ENCODE peak calls at places on chromosomes 6 and 20, in five cellular contexts. A is cardiac fibroblast, F is endothelial cell of umbilical vein, R is body of pancreas, D is fibroblast of pulmonary artery. S is an unnamed sample.

GRCh38 chr6:155418017-155418749 is 37.5 kb downstream of the NOX3 start:
- DNase-seq in R (no peak), A (peak), D (peak), F (peak), S (peak)

GRCh38 chr6:49606696-49607390 is 29.8 kb downstream of the RHAG start:
- DNase-seq in A (peak), R (peak), D (peak), F (peak), S (peak)

GRCh38 chr6:22737331-22737730 is 168.0 kb downstream of the HDGFL1 start:
- DNase-seq in D (peak), R (peak), F (peak), A (peak), S (peak)

GRCh38 chr6:15287670-15288069 is 41.8 kb downstream of the JARID2 start:
- DNase-seq in D (no peak), A (no peak), R (no peak), F (no peak), S (no peak)

GRCh38 chr6:32868257-32868788 is 14.3 kb downstream of the PSMB9 start:
- DNase-seq in D (peak), A (peak), R (peak), F (peak), S (peak)

GRCh38 chr6:130494745-130495144 is 128.9 kb downstream of the TMEM200A start:
- DNase-seq in D (no peak), A (peak), R (no peak), F (no peak), S (peak)

GRCh38 chr20:3071610-3072529 is at the start of gene OXT:
- DNase-seq in D (no peak), F (peak), A (no peak), R (no peak), S (no peak)

GRCh38 chr6:156557269-156557885 is 219.8 kb upstream of the ARID1B start:
- DNase-seq in D (peak), A (no peak), R (peak), F (no peak), S (no peak)

GRCh38 chr6:160355001-160355400 is 6.8 kb downstream of the SLC22A3 start:
- DNase-seq in A (peak), F (no peak), R (no peak), D (peak), S (peak)

GRCh38 chr20:53023717-53024116 is 51.6 kb downstream of the TSHZ2 start:
- DNase-seq in R (no peak), D (no peak), F (no peak), A (no peak), S (peak)

GRCh38 chr20:48459729-48460395 is 367.9 kb downstream of the PREX1 start:
- DNase-seq in F (no peak), A (no peak), R (no peak), D (no peak), S (no peak)

GRCh38 chr20:61753196-61753942 is 312.3 kb downstream of the TAF4 start:
- DNase-seq in D (peak), R (no peak), A (peak), F (peak), S (peak)

GRCh38 chr6:42522021-42522420 is 41.8 kb upstream of the UBR2 start:
- DNase-seq in A (no peak), D (peak), R (no peak), F (no peak), S (no peak)

GRCh38 chr20:30985386-30985785 is 272.1 kb upstream of the DEFB115 start:
- DNase-seq in A (no peak), R (no peak), D (no peak), F (no peak), S (no peak)

GRCh38 chr6:139117734-139118133 is 17.1 kb upstream of the HECA start:
- DNase-seq in F (no peak), D (no peak), R (no peak), A (peak), S (peak)

GRCh38 chr6:26534681-26535465 is 3.3 kb upstream of the HMGN4 start:
- DNase-seq in A (no peak), F (no peak), D (no peak), R (peak), S (no peak)

GRCh38 chr6:168427184-168427583 is 13.8 kb upstream of the SMOC2 start:
- DNase-seq in R (no peak), F (no peak), A (no peak), D (no peak), S (no peak)

GRCh38 chr20:58549231-58549630 is 34.0 kb upstream of the APCDD1L start:
- DNase-seq in R (no peak), D (no peak), F (no peak), A (no peak), S (no peak)

GRCh38 chr6:46935687-46936086 is 13.9 kb upstream of the ADGRF5 start:
- DNase-seq in A (no peak), F (peak), R (no peak), D (no peak), S (peak)

GRCh38 chr6:142828030-142828429 is 116.9 kb downstream of the HIVEP2 start:
- DNase-seq in A (no peak), R (no peak), D (no peak), F (no peak), S (peak)

GRCh38 chr6:3912366-3913076 is 63.3 kb downstream of the FAM50B start:
- DNase-seq in A (no peak), F (peak), R (no peak), D (no peak), S (no peak)

GRCh38 chr20:52331655-52332054 is 140.1 kb upstream of the ZFP64 start:
- DNase-seq in D (no peak), R (no peak), A (no peak), F (no peak), S (no peak)

GRCh38 chr6:143405381-143406154 is 44.9 kb downstream of the ADAT2 start:
- DNase-seq in R (no peak), D (no peak), A (peak), F (no peak), S (peak)

GRCh38 chr6:150981095-150981494 is 115.6 kb downstream of the MTHFD1L start:
- DNase-seq in R (no peak), F (peak), D (no peak), A (no peak), S (no peak)

GRCh38 chr6:158789115-158789917 is 29.9 kb downstream of the EZR start:
- DNase-seq in F (no peak), A (no peak), D (no peak), R (peak), S (no peak)

GRCh38 chr6:113969888-113970807 is 800 bp downstream of the HDAC2 start:
- DNase-seq in R (peak), D (peak), F (peak), A (peak), S (peak)

GRCh38 chr20:49385471-49385870 is 97.0 kb downstream of the KCNB1 start:
- DNase-seq in F (peak), A (peak), D (peak), R (no peak), S (peak)

GRCh38 chr6:45163952-45164766 is 164.0 kb upstream of the RUNX2 start:
- DNase-seq in R (no peak), A (peak), D (no peak), F (no peak), S (no peak)

GRCh38 chr20:57445298-57445697 is 54.1 kb downstream of the RBM38 start:
- DNase-seq in R (no peak), D (peak), A (peak), F (no peak), S (peak)

GRCh38 chr6:77825204-77825603 is 172.4 kb downstream of the MEI4 start:
- DNase-seq in D (no peak), R (no peak), F (no peak), A (no peak), S (no peak)

GRCh38 chr6:4801491-4802118 is 25.4 kb downstream of the CDYL start:
- DNase-seq in D (no peak), F (no peak), A (no peak), R (no peak), S (no peak)

GRCh38 chr6:119590066-119590465 is 240.5 kb upstream of the MAN1A1 start:
- DNase-seq in F (no peak), R (no peak), A (no peak), D (no peak), S (no peak)

GRCh38 chr6:119587537-119587936 is 238.0 kb upstream of the MAN1A1 start:
- DNase-seq in R (no peak), F (no peak), A (peak), D (no peak), S (no peak)

GRCh38 chr6:119584088-119584487 is 234.5 kb upstream of the MAN1A1 start:
- DNase-seq in D (no peak), F (no peak), A (no peak), R (no peak), S (no peak)

GRCh38 chr6:119591235-119591634 is 241.7 kb upstream of the MAN1A1 start:
- DNase-seq in D (no peak), A (no peak), F (no peak), R (no peak), S (no peak)

DNA sequence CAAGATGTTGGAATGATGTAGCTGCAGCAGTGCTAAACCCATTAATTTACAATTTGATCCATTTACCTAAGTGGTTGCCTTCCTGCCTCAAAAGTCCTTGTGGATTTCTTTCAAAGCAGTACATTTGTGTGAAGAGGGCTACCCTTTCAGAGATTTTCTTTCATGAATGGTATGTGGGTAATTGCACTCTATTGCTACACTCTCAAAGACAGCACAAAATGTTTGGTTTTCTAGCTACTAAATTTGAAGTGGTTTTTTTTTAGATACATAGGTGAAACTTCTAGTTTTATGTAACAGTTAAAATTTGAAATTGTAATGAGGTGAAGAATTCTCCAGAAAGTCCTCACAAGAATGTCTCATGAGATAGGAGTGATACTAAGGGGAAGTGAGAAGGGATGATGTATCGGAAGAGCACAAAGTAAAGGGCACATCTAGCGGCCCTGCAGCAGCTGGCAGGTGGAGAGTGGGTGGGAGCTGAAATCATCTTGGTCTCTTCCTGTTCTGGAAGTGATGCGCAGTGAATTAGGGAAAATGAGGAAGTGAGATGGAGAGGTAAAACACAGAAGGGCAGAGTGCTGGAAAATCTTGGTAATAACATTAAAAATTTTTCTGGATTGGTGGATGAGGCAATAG is 236.8 kb upstream of the MAN1A1 start:
- DNase-seq in R (no peak), F (no peak), D (no peak), A (no peak), S (no peak)
- H3K4me3 ChIP-seq in R (no peak), F (no peak), D (no peak), A (no peak), S (no peak)

DNA sequence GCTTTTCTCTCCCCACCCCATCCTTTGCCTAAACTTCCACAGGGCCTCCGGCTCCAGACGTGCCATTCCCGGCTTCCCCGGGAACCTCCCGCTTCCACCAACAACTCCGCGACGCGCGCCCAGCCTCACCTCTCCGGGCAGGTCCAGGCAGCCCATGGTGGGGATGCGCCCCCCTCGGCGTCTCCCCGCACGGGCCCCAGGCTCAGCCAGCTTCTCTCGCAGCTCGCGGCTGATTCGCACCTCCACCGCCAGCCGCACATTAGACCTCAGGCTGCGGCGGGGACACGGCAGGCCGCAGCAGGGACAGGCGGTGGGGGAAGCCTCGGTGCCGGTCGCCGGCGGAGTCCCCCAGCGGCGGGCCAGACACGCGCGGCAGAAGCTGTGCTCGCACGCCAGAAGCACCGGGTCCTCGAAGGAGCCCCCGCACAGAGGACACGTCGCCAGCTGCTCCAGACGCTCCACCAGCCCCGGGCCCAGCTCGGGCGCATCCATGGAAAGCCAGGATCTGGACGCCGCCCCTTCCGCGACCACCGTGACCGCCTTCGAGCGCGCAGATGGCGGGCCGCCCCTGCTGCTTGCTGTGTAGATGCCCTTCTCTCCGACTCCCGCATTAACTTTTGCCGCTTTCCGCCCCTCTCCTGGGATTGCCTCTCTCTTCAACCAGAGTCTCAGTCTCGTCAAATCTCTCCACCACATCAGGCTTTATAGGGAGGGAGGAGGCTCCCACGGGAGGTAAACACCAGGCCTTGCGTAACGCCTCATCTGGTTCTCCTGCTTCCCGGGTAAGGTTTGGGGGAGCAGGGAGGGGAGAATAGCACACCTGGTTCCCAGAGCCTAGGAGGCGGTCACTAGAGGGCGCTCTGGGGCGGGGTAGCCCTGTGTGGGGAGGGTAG is at the start of gene RNF39:
- DNase-seq in A (no peak), F (no peak), R (no peak), D (no peak), S (peak)
- TF ChIP-seq CTCF in A (peak), F (peak), R (peak), D (peak), S (peak)

GRCh38 chr6:40340196-40340595 is 247.0 kb downstream of the LRFN2 start:
- DNase-seq in R (no peak), D (no peak), F (no peak), A (no peak), S (no peak)
- H3K4me3 ChIP-seq in R (no peak), D (no peak), F (no peak), A (no peak), S (no peak)

GRCh38 chr20:37411408-37412306 is 65.7 kb downstream of the SRC start:
- DNase-seq in F (peak), R (no peak), D (no peak), A (no peak), S (peak)

GRCh38 chr20:37414133-37414532 is 68.2 kb downstream of the SRC start:
- DNase-seq in F (no peak), R (no peak), A (no peak), D (no peak), S (no peak)

GRCh38 chr20:37414636-37415035 is 68.7 kb downstream of the SRC start:
- DNase-seq in F (no peak), R (no peak), D (no peak), A (no peak), S (no peak)

GRCh38 chr20:37413354-37413753 is 67.4 kb downstream of the SRC start:
- DNase-seq in A (no peak), R (no peak), F (no peak), D (no peak), S (no peak)

DNA sequence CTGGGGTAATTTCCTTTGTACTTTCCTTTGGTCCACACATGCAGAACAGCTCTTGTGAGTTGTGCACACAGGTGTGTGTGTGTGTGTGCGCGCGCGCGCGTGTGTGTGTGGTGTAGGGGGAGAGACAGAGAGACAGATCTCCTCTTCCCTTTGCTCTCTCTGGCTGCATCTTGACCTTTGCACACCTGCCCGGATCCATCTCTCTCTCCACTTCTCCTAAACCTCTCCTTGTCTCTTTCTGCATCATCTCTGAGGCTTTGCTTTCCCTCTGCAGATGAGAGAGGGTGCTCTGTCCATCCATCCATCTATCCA is 67.0 kb downstream of the SRC start:
- DNase-seq in D (no peak), F (peak), R (no peak), A (no peak), S (no peak)
- TF ChIP-seq CTCF in D (no peak), F (no peak), R (no peak), A (no peak), S (no peak)

DNA sequence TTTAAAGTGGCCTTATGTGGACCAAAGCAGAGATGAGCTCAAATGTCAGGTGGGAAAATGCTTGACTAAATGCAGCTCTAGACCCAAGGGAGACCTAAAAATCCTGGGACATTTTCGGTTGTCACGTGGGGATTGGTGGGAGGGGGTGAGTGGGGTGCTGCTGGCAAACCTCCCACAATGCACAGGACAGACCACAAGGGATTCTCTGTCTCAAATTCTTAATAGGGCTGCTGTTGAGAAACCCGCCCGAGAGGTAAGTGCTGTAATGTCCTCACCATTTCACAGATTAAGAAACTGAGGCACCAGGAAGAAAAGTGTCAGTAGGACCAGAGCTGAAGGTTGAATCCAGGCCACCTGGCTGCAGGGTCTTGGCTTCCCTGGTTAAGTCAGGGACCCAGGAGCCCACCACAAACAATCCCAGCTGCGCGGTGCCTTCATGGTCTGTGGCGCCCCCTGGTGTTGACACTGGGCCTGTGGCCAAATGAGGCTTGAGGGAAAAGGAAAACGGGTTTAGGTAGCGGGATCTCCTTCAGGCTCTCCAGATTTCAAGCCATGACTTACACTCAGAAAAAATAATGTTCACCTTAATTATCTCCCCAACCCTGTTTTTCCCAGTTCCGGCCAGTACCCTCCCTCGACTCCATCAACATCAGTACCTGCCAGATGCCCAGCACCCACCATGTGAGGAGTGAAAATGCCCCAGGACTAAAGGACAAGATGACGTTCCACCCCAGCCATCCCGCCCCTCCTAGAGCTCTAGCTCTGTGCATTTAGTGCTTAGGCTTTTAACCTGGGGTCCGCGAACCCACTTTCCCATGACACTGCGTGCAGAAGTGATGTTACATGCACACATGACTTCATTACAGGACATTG is 7.2 kb downstream of the HLA-G start:
- DNase-seq in R (peak), D (peak), A (peak), F (peak), S (no peak)
- H3K4me3 ChIP-seq in R (no peak), D (no peak), A (no peak), F (no peak), S (no peak)

GRCh38 chr20:17505664-17506517 is 25.3 kb downstream of the BFSP1 start:
- DNase-seq in D (peak), R (no peak), F (no peak), A (peak), S (peak)

GRCh38 chr20:17507032-17507431 is 24.1 kb downstream of the BFSP1 start:
- DNase-seq in F (no peak), R (no peak), D (no peak), A (no peak), S (no peak)

GRCh38 chr20:17504326-17504897 is 26.8 kb downstream of the BFSP1 start:
- DNase-seq in R (peak), A (no peak), F (no peak), D (no peak), S (no peak)

GRCh38 chr20:17503501-17504325 is 27.5 kb downstream of the BFSP1 start:
- DNase-seq in F (no peak), A (no peak), D (no peak), R (no peak), S (no peak)

DNA sequence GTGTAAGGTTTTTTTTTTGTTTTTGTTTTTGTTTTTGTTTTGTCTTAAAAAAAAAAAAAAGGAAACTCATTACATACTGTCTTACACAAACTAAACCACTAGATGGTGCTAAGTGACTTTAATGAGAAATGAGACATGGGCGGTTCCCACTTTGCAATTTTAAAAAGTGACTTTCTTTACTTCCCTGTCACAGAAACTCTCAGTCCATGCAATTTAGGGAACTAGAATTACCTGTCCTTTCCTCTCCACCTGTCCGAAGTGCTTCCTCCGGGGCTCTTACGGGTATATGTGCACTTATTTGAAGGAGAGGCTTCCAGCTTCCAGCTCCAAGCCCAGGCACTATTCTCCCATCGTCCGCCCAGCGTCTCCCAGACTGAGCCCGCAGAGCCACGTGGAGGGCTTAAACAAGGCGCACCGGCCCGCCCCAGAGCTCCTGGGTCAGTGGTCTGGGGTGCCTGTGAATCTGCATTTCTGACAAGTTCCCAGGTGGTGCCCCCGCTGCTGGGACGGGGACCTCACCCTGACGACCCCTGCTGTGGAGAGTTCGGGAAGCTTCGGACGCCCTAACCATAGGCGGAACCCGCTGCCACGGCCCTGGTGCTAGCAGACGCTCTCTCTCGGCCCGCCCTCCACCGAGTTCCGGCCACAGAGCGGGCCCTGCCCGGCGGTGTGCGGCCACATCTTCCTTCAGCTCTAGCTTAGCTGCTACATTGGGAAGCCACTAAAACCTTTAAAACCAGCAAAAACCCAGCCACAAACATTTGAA is 26.1 kb downstream of the BFSP1 start:
- DNase-seq in D (peak), R (peak), F (peak), A (peak), S (peak)
- TF ChIP-seq CTCF in D (peak), R (peak), F (peak), A (peak), S (peak)

S was measured in fibroblast of villous mesenchyme.